ENCODE peak calls at places on chromosomes 4 and X, in ten cellular contexts. E is cardiac muscle cell, C is endothelial cell of umbilical vein, S is HFFc6, W is mesothelial cell of epicardium, G is natural killer cell, P is lower leg skin, F is adrenal gland, H is heart right ventricle, Z is astrocyte of the spinal cord. M is an unnamed sample.

GRCh38 chrX:107574054-107574683 is 54.1 kb upstream of the PRPS1 start:
- DNase-seq in E (no peak), C (no peak), S (peak; percentile 74), W (no peak), G (no peak), P (no peak), F (no peak), H (no peak), Z (peak; percentile 65), M (no peak)

GRCh38 chr4:2795558-2796260 is 2.8 kb downstream of the SH3BP2 start:
- DNase-seq in E (no peak), C (no peak), S (no peak), W (no peak), G (no peak), P (peak; percentile 42), F (peak; percentile 38), H (no peak), Z (no peak), M (no peak)

GRCh38 chr4:121277194-121278105 is 103.4 kb downstream of the QRFPR start:
- DNase-seq in E (peak; percentile 25), C (no peak), S (peak; percentile 34), W (no peak), G (no peak), P (no peak), F (no peak), H (no peak), Z (no peak), M (no peak)

GRCh38 chr4:30840571-30840970 is 120.4 kb downstream of the PCDH7 start:
- DNase-seq in E (no peak), C (no peak), S (no peak), W (no peak), G (no peak), P (no peak), F (no peak), H (no peak), Z (peak; percentile 70), M (no peak)

GRCh38 chr4:154076921-154077320 is 288.0 kb upstream of the SFRP2 start:
- DNase-seq in E (no peak), C (no peak), S (peak; percentile 29), W (no peak), G (no peak), P (no peak), F (no peak), H (no peak), Z (peak; percentile 22), M (no peak)

GRCh38 chrX:1418901-1419544 is 27.1 kb upstream of the SLC25A6 start:
- DNase-seq in E (no peak), C (no peak), S (no peak), W (no peak), G (no peak), P (no peak), F (peak; percentile 54), H (no peak), Z (no peak), M (no peak)

GRCh38 chr4:48103483-48104139 is 30.4 kb downstream of the TXK start:
- DNase-seq in E (no peak), C (no peak), S (no peak), W (no peak), G (no peak), P (no peak), F (no peak), H (no peak), Z (no peak), M (no peak)

GRCh38 chrX:110123331-110123782 is 120.4 kb downstream of the TMEM164 start:
- DNase-seq in E (no peak), C (no peak), S (no peak), W (no peak), G (no peak), P (no peak), F (no peak), H (no peak), Z (no peak), M (no peak)

GRCh38 chr4:186643501-186644315 is 79.9 kb downstream of the FAT1 start:
- DNase-seq in E (no peak), C (no peak), S (peak; percentile 66), W (no peak), G (no peak), P (no peak), F (no peak), H (no peak), Z (peak; percentile 74), M (no peak)

GRCh38 chr4:4721636-4722035 is 137.8 kb upstream of the MSX1 start:
- DNase-seq in E (no peak), C (no peak), S (no peak), W (no peak), G (no peak), P (no peak), F (no peak), H (no peak), Z (no peak), M (no peak)

GRCh38 chr4:168811207-168811606 is 198.8 kb downstream of the CBR4 start:
- DNase-seq in E (no peak), C (no peak), S (no peak), W (no peak), G (no peak), P (no peak), F (no peak), H (no peak), Z (no peak), M (no peak)

GRCh38 chr4:73619351-73619750 is 885 bp downstream of the RASSF6 start:
- DNase-seq in E (no peak), C (no peak), S (no peak), W (no peak), G (no peak), P (no peak), F (no peak), H (no peak), Z (no peak), M (no peak)

GRCh38 chr4:105472871-105473339 is 957 bp downstream of the PPA2 start:
- DNase-seq in E (no peak), C (no peak), S (no peak), W (no peak), G (no peak), P (no peak), F (no peak), H (no peak), Z (no peak), M (no peak)

GRCh38 chr4:182768821-182769220 is 148.4 kb downstream of the DCTD start:
- DNase-seq in E (no peak), C (no peak), S (peak; percentile 27), W (no peak), G (no peak), P (no peak), F (no peak), H (no peak), Z (peak; percentile 27), M (no peak)

GRCh38 chr4:185831125-185831815 is 19.3 kb upstream of the SORBS2 start:
- DNase-seq in E (peak; percentile 48), C (no peak), S (no peak), W (no peak), G (no peak), P (no peak), F (no peak), H (no peak), Z (no peak), M (no peak)

GRCh38 chr4:154916068-154916467 is 135.0 kb downstream of the RBM46 start:
- DNase-seq in E (no peak), C (no peak), S (no peak), W (no peak), G (no peak), P (no peak), F (no peak), H (no peak), Z (no peak), M (no peak)

GRCh38 chr4:101211146-101211553 is 136.2 kb downstream of the PPP3CA start:
- DNase-seq in E (no peak), C (no peak), S (peak; percentile 62), W (no peak), G (no peak), P (no peak), F (no peak), H (no peak), Z (peak; percentile 67), M (no peak)

GRCh38 chr4:106522839-106523238 is 154.3 kb upstream of the GIMD1 start:
- DNase-seq in E (no peak), C (peak; percentile 13), S (peak; percentile 15), W (no peak), G (no peak), P (no peak), F (no peak), H (no peak), Z (no peak), M (no peak)
- TF ChIP-seq CTCF in E (no peak), C (peak; percentile 4), S (peak; percentile 63), W (no peak), G (no peak), P (no peak), F (no peak), H (no peak), Z (no peak), M (no peak)

GRCh38 chr4:80033581-80033980 is 39.4 kb downstream of the ANTXR2 start:
- DNase-seq in E (no peak), C (no peak), S (no peak), W (no peak), G (no peak), P (no peak), F (no peak), H (no peak), Z (no peak), M (no peak)
- TF ChIP-seq CTCF in E (peak; percentile 4), C (no peak), S (peak; percentile 52), W (no peak), G (no peak), P (no peak), F (no peak), H (no peak), Z (no peak), M (peak; percentile 19)

DNA sequence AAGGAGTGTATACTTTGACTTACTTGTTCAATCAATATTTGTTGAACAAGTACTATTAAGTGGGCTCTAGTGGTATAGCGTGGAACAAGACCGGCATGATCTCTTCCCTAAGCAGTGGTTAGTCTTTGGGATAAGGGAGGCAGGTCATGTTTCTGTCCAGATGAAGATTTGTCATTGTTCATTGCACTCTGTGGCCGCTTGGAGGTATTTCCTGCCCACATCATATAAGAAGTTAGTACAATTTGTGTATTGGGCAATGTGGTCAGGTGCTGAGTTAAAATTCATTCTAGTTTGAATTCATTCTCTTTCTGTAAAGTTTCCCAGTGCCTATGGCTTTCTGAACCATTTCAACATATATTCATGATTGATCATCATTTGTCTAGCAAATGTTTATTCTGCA is 101.1 kb upstream of the SHISA3 start:
- DNase-seq in E (no peak), C (no peak), S (no peak), W (no peak), G (no peak), P (no peak), F (no peak), H (no peak), Z (no peak), M (no peak)
- TF ChIP-seq CTCF in E (peak; percentile 12), C (no peak), S (no peak), W (no peak), G (no peak), P (no peak), F (no peak), H (no peak), Z (no peak), M (no peak)

DNA sequence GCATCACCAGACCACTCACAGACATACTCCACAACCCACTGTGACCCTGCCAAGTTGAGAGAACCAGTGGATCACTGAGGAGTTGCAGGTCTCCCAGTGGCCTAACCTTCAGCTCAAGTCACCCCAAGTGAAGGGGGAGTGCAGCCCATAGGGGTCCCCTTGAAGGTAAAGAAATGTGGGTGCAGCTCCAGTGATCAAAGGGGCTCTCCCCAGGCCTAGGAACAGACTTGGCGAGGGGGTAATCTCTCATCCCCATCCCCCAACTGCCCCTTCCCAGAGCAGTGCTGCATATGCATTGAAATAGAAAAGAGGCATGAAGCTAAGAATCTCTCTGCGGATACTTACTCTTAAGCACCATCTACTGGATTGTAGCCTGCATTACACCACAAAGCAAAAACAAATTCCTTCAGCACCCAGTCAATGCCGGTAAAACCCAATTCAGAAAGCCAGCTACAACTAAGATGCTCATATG is 27.0 kb downstream of the MAGEE1 start:
- DNase-seq in E (peak; percentile 44), C (peak; percentile 2), S (peak; percentile 8), W (no peak), G (no peak), P (no peak), F (no peak), H (no peak), Z (peak; percentile 3), M (no peak)
- TF ChIP-seq CTCF in E (peak; percentile 38), C (peak; percentile 28), S (peak; percentile 67), W (peak; percentile 31), G (peak; percentile 49), P (no peak), F (peak; percentile 27), H (peak; percentile 49), Z (peak; percentile 61), M (peak; percentile 43)

M was measured in progenitor cell of endocrine pancreas.